ENCODE peak calls at places on chromosomes 2 and 18, in seven cellular contexts. N is thyroid gland, T is spleen, A is A549, M is stomach, B is adrenal gland, U is HepG2. L is an unnamed sample.

GRCh38 chr2:42095923-42096408 is 48.1 kb downstream of the PKDCC start:
- DNase-seq in B (peak; percentile 72), A (peak; percentile 49), U (peak; percentile 81), M (peak; percentile 90), T (peak; percentile 88), N (peak; percentile 85), L (peak; percentile 36)

GRCh38 chr2:100242891-100243670 is 79.2 kb downstream of the LONRF2 start:
- DNase-seq in M (peak; percentile 74), A (peak; percentile 43), B (no peak), T (peak; percentile 90), N (peak; percentile 79), U (peak; percentile 45), L (peak; percentile 67)

GRCh38 chr2:239949079-239949478 is 76.1 kb downstream of the NDUFA10 start:
- DNase-seq in T (no peak), M (no peak), U (no peak), A (no peak), N (no peak), B (no peak), L (no peak)

GRCh38 chr2:43802135-43802534 is 28.3 kb downstream of the DYNC2LI1 start:
- DNase-seq in A (no peak), M (no peak), B (no peak), T (no peak), N (no peak), U (peak; percentile 18), L (no peak)

GRCh38 chr2:10255189-10256030 is 47.3 kb upstream of the HPCAL1 start:
- DNase-seq in M (no peak), T (peak; percentile 75), N (no peak), U (no peak), B (no peak), A (no peak), L (no peak)

GRCh38 chr2:112724611-112725525 is 4.0 kb downstream of the NT5DC4 start:
- DNase-seq in U (peak; percentile 47), M (no peak), B (no peak), T (no peak), A (peak; percentile 46), N (no peak), L (peak; percentile 49)

GRCh38 chr2:121255363-121255762 is 29.6 kb downstream of the TFCP2L1 start:
- DNase-seq in T (peak; percentile 24), N (no peak), B (no peak), U (no peak), M (no peak), A (no peak), L (no peak)

GRCh38 chr18:32707586-32707985 is 65.2 kb downstream of the KLHL14 start:
- DNase-seq in M (peak; percentile 42), U (no peak), B (no peak), A (no peak), T (no peak), N (no peak), L (no peak)

GRCh38 chr2:29293830-29294438 is 178.7 kb downstream of the CLIP4 start:
- DNase-seq in U (peak; percentile 19), T (no peak), B (peak; percentile 42), M (no peak), A (peak; percentile 23), N (peak; percentile 69), L (peak; percentile 33)

GRCh38 chr2:102915128-102915527 is 153.3 kb downstream of the TMEM182 start:
- DNase-seq in B (no peak), T (no peak), N (no peak), U (peak; percentile 7), M (no peak), A (peak; percentile 25), L (peak; percentile 42)

GRCh38 chr2:24816404-24816803 is 23.2 kb downstream of the CENPO start:
- DNase-seq in T (no peak), M (no peak), A (no peak), N (no peak), B (no peak), U (no peak), L (no peak)

GRCh38 chr2:60445684-60446184 is 107.7 kb downstream of the BCL11A start:
- DNase-seq in M (no peak), T (no peak), B (no peak), N (no peak), U (no peak), A (no peak), L (no peak)

GRCh38 chr2:145094353-145094752 is 574.4 kb upstream of the ZEB2 start:
- DNase-seq in N (no peak), B (no peak), T (no peak), A (no peak), U (no peak), M (no peak), L (no peak)

GRCh38 chr2:40032650-40033319 is 253.7 kb upstream of the THUMPD2 start:
- DNase-seq in T (no peak), N (no peak), B (no peak), A (no peak), M (no peak), U (no peak), L (peak; percentile 9)

GRCh38 chr2:88212251-88212790 is 42.2 kb downstream of the THNSL2 start:
- DNase-seq in U (peak; percentile 90), T (no peak), B (no peak), A (no peak), N (no peak), M (no peak), L (no peak)

DNA sequence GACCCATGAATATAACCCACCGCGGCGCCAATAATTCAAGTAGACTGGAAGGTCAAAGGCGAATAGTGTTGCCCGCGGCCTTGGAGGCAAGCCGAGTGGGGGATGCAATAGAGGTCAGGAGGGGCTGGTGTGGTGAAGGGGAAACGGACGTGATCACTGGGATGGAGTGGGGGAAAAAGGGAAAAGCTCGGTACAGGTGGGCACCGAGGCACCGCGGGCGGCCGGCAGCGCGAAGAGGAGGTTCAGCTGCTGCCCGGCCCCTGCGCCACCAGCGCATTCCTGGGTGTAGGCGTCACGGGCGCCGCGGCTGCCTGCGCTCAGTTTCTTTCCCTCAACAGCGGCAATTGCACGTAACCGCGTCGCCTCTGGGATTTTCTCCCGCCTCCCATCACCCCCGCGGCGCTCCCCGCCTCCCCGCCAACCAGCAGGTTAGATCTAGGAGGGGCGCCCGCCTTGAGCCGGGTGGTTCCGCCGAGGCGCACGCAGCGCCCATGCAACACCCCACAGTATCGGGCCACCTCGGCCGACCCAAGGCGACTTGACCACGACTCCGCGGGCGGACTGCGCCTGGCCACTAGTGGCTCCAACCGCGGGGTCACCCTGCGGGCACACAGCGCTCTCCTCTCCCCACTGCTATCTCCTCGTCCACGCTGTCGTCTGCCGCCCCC is 1.5 kb downstream of the RND3 start:
- DNase-seq in U (no peak), N (peak; percentile 83), A (peak; percentile 37), B (peak; percentile 73), T (peak; percentile 74), M (peak; percentile 80), L (no peak)
- TF ChIP-seq POLR2A in U (no peak), N (peak; percentile 66), A (peak; percentile 25), B (no peak), T (no peak), M (peak; percentile 15), L (no peak)

GRCh38 chr18:28032177-28032576 is 144.8 kb downstream of the CDH2 start:
- DNase-seq in A (no peak), N (no peak), M (no peak), T (no peak), B (no peak), U (no peak), L (no peak)
- TF ChIP-seq POLR2A in A (no peak), N (no peak), M (no peak), T (no peak), B (no peak), U (no peak), L (no peak)

GRCh38 chr2:110678457-110679336 is 834 bp upstream of the BUB1 start:
- DNase-seq in U (no peak), N (peak; percentile 14), T (peak; percentile 83), M (peak; percentile 27), A (peak; percentile 21), B (peak; percentile 26), L (peak; percentile 11)
- TF ChIP-seq POLR2A in U (no peak), N (no peak), T (no peak), M (no peak), A (no peak), B (no peak), L (no peak)

DNA sequence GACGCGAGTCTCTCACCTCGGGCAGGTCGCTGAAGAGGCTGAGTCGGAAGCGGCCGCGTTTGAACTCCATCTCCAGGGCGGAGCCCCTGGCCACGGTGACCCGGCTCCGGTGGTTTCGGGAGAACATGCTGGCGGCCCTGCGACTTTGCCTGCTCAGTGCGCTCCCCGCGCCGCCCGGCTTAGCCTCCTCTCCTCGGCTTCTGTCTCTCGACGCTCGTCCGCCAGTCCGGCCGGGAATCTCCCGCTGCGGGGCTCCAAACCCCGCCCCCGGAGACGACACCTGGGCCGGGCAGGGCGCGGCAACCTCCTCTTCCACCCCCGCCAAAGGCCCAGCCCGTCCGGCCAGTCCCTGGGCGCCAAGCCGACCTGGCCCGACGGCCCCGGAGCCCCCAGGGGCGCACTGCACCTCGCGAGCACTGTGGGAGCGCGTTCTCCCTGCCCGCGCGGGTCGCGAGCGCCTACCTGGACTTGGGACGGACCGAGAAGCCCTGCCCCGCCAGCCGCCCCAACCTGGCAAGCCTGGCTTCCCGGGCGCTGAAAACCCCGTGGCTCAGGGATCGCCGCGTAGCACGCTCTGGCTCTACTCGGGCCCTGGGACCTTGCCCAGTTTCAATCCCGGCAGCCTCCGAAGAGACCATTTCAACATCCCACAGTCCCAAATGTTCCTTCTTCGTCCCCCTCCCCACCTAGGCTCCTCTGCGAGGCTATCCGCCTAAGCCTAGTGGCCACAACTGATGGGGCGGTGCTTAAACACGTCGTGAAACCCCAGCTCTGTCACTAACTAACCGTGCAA is at the start of gene RTKN:
- DNase-seq in U (peak; percentile 96), T (peak; percentile 80), B (no peak), M (peak; percentile 70), A (no peak), N (peak; percentile 82), L (no peak)
- TF ChIP-seq POLR2A in U (peak; percentile 98), T (no peak), B (no peak), M (no peak), A (no peak), N (peak; percentile 75), L (no peak)

GRCh38 chr2:11342561-11343343 is 1.7 kb downstream of the ROCK2 start:
- DNase-seq in T (no peak), B (no peak), N (peak; percentile 38), U (peak; percentile 94), M (no peak), A (peak; percentile 56), L (peak; percentile 42)
- TF ChIP-seq POLR2A in T (no peak), B (no peak), N (peak; percentile 33), U (peak; percentile 43), M (no peak), A (no peak), L (no peak)

GRCh38 chr2:176138526-176139169 is 9.1 kb downstream of the HOXD8 start:
- DNase-seq in T (peak; percentile 61), U (no peak), N (no peak), M (no peak), B (no peak), A (no peak), L (no peak)
- TF ChIP-seq POLR2A in T (no peak), U (no peak), N (no peak), M (no peak), B (no peak), A (no peak), L (no peak)

L was measured in H54.